ENCODE peak calls at places on chromosomes 12 and 14, in six cellular contexts. Q is Kasumi-1, E is HuH-7.5, I is mammary epithelial cell, M is amniotic epithelial cell, H is gastrocnemius medialis. U is an unnamed sample.

GRCh38 chr12:68373836-68374314 is 41.7 kb upstream of the MDM1 start:
- DNase-seq in Q (peak), E (no peak), I (no peak), M (no peak), H (no peak), U (no peak)

GRCh38 chr12:63387736-63388135 is 236.7 kb upstream of the AVPR1A start:
- DNase-seq in Q (no peak), E (no peak), I (no peak), M (no peak), H (no peak), U (no peak)

GRCh38 chr14:85057266-85057665 is 472.7 kb upstream of the FLRT2 start:
- DNase-seq in Q (no peak), E (no peak), I (no peak), M (no peak), H (no peak), U (no peak)

GRCh38 chr14:64549805-64550538 is at the start of gene PPP1R36:
- DNase-seq in Q (no peak), E (no peak), I (no peak), M (no peak), H (no peak), U (no peak)

GRCh38 chr12:100151769-100152168 is 9.1 kb upstream of the BLTP3B start:
- DNase-seq in Q (no peak), E (no peak), I (no peak), M (no peak), H (no peak), U (no peak)

GRCh38 chr12:6827982-6828670 is at the start of gene P3H3:
- DNase-seq in Q (no peak), E (peak), I (no peak), M (peak), H (no peak), U (peak)

GRCh38 chr12:2265461-2266167 is 212.8 kb downstream of the CACNA1C start:
- DNase-seq in Q (no peak), E (no peak), I (no peak), M (peak), H (no peak), U (no peak)

GRCh38 chr12:27434673-27435565 is 11.6 kb upstream of the SMCO2 start:
- DNase-seq in Q (peak), E (no peak), I (no peak), M (no peak), H (no peak), U (peak)

GRCh38 chr12:33757701-33758100 is 264.6 kb upstream of the ALG10 start:
- DNase-seq in Q (no peak), E (no peak), I (no peak), M (no peak), H (no peak), U (no peak)

GRCh38 chr14:58501214-58501816 is 73.8 kb downstream of the KIAA0586 start:
- DNase-seq in Q (peak), E (peak), I (peak), M (peak), H (no peak), U (peak)

GRCh38 chr14:80605536-80605935 is 336.0 kb downstream of the CEP128 start:
- DNase-seq in Q (no peak), E (no peak), I (no peak), M (peak), H (no peak), U (peak)

GRCh38 chr14:101473795-101474562 is 87.3 kb upstream of the DIO3 start:
- DNase-seq in Q (no peak), E (no peak), I (no peak), M (no peak), H (no peak), U (no peak)

GRCh38 chr14:75092698-75093097 is 23.3 kb downstream of the ZC2HC1C start:
- DNase-seq in Q (no peak), E (no peak), I (no peak), M (no peak), H (no peak), U (no peak)

GRCh38 chr12:50524621-50525020 is 19.8 kb downstream of the DIP2B start:
- DNase-seq in Q (peak), E (no peak), I (no peak), M (no peak), H (no peak), U (no peak)

GRCh38 chr14:97276573-97276972 is 479.4 kb downstream of the VRK1 start:
- DNase-seq in Q (no peak), E (no peak), I (no peak), M (no peak), H (no peak), U (no peak)

GRCh38 chr14:76919431-76919810 is 93.2 kb downstream of the LRRC74A start:
- DNase-seq in Q (no peak), E (no peak), I (no peak), M (no peak), H (no peak), U (no peak)

GRCh38 chr12:12007001-12007712 is 63.6 kb upstream of the BCL2L14 start:
- DNase-seq in Q (no peak), E (no peak), I (peak), M (peak), H (no peak), U (peak)